ENCODE peak calls at places on chromosome 4, in five cellular contexts. X, R, O, I and L are unnamed samples.
A peak's percentile ranks its signal among the peaks of the same experiment; 100 is the strongest.

GRCh38 chr4:89056953-89057398 is at the start of gene FAM13A:
- DNase-seq in X (peak; percentile 34), R (peak; percentile 93), I (peak; percentile 49), O (peak; percentile 97), L (peak; percentile 1)

GRCh38 chr4:148090029-148090428 is 352.2 kb downstream of the NR3C2 start:
- DNase-seq in I (no peak), O (no peak), X (no peak), R (no peak), L (no peak)

GRCh38 chr4:6875431-6875831 is 34.2 kb upstream of the TBC1D14 start:
- DNase-seq in I (no peak), R (no peak), O (peak; percentile 39), X (peak; percentile 44), L (no peak)

GRCh38 chr4:8198906-8199593 is at the start of gene SH3TC1:
- DNase-seq in I (peak; percentile 90), X (peak; percentile 58), R (peak; percentile 40), O (peak; percentile 63), L (peak; percentile 83)

GRCh38 chr4:139214039-139214534 is 37.1 kb upstream of the ELF2 start:
- DNase-seq in O (no peak), I (no peak), R (no peak), X (no peak), L (no peak)

GRCh38 chr4:101290651-101291050 is 56.7 kb downstream of the PPP3CA start:
- DNase-seq in X (no peak), O (no peak), I (no peak), R (no peak), L (no peak)

GRCh38 chr4:145890689-145891088 is 47.9 kb downstream of the ZNF827 start:
- DNase-seq in X (no peak), O (no peak), I (no peak), R (no peak), L (no peak)

GRCh38 chr4:176193126-176193525 is 2.3 kb downstream of the SPATA4 start:
- DNase-seq in X (no peak), I (no peak), O (peak; percentile 65), R (no peak), L (no peak)

GRCh38 chr4:41757521-41758156 is 9.1 kb upstream of the PHOX2B start:
- DNase-seq in I (no peak), X (no peak), O (no peak), R (no peak), L (no peak)

GRCh38 chr4:17276821-17277220 is 235.1 kb downstream of the QDPR start:
- DNase-seq in X (no peak), O (peak; percentile 56), R (peak; percentile 2), I (no peak), L (no peak)

GRCh38 chr4:129113919-129114318 is 18.0 kb downstream of the C4orf33 start:
- DNase-seq in X (no peak), I (no peak), R (no peak), O (no peak), L (no peak)

GRCh38 chr4:39062499-39062898 is 467 bp downstream of the KLHL5 start:
- DNase-seq in O (peak; percentile 40), R (no peak), X (peak; percentile 15), I (no peak), L (no peak)

GRCh38 chr4:129929052-129929451 is 833.1 kb downstream of the C4orf33 start:
- DNase-seq in X (no peak), I (peak; percentile 22), O (no peak), R (no peak), L (no peak)

GRCh38 chr4:59608466-59608865 is 1591.7 kb upstream of the ADGRL3 start:
- DNase-seq in X (no peak), O (peak; percentile 5), R (peak; percentile 4), I (no peak), L (no peak)

GRCh38 chr4:180827193-180827592 is 1416.0 kb upstream of the TENM3 start:
- DNase-seq in R (no peak), I (no peak), X (peak; percentile 35), O (peak; percentile 23), L (peak; percentile 37)

GRCh38 chr4:73481356-73481755 is at the start of gene AFM:
- DNase-seq in I (no peak), R (no peak), O (no peak), X (no peak), L (no peak)

GRCh38 chr4:104677122-104677521 is 182.4 kb upstream of the CXXC4 start:
- DNase-seq in I (no peak), R (no peak), X (no peak), O (no peak), L (no peak)

GRCh38 chr4:74217365-74217764 is 59.4 kb downstream of the MTHFD2L start:
- DNase-seq in R (no peak), X (no peak), O (peak; percentile 14), I (no peak), L (no peak)

GRCh38 chr4:154569584-154569983 is 6.8 kb downstream of the FGB start:
- DNase-seq in R (no peak), I (no peak), X (no peak), O (no peak), L (no peak)

GRCh38 chr4:182916483-182917181 is 554 bp downstream of the DCTD start:
- DNase-seq in R (no peak), X (no peak), O (peak; percentile 84), I (peak; percentile 53), L (peak; percentile 69)

GRCh38 chr4:116664198-116664597 is 421.2 kb downstream of the TRAM1L1 start:
- DNase-seq in R (no peak), X (no peak), O (no peak), I (no peak), L (no peak)

GRCh38 chr4:108851346-108851745 is 88.5 kb upstream of the ETNPPL start:
- DNase-seq in O (peak; percentile 87), I (no peak), X (no peak), R (no peak), L (no peak)